ENCODE peak calls at places on chromosomes 13 and 19, in five cellular contexts. H is Peyer's patch, D is uterus, M is GM23338, L is neural progenitor cell. Z is an unnamed sample.

GRCh38 chr19:58554494-58555368 is at the start of gene CHMP2A:
- DNase-seq in M (peak; percentile 99), L (peak; percentile 99), H (peak; percentile 98), D (peak; percentile 99), Z (peak; percentile 99)

GRCh38 chr19:461664-462551 is 1.1 kb upstream of the SHC2 start:
- DNase-seq in D (peak; percentile 37), M (peak; percentile 77), L (peak; percentile 81), H (no peak), Z (no peak)

GRCh38 chr13:105343134-105343806 is 1192.2 kb downstream of the EFNB2 start:
- DNase-seq in H (no peak), M (no peak), D (no peak), L (no peak), Z (no peak)

GRCh38 chr19:56491399-56491798 is 14.3 kb upstream of the ZNF667 start:
- DNase-seq in D (no peak), L (no peak), M (peak; percentile 41), H (no peak), Z (no peak)

GRCh38 chr19:7783991-7784421 is 21.0 kb downstream of the CLEC4M start:
- DNase-seq in L (no peak), D (no peak), H (no peak), M (peak; percentile 46), Z (no peak)

GRCh38 chr13:63408227-63409202 is 1992.9 kb upstream of the PCDH20 start:
- DNase-seq in M (peak; percentile 39), H (no peak), L (peak; percentile 16), D (no peak), Z (no peak)

GRCh38 chr13:20489185-20489820 is 36.4 kb downstream of the CRYL1 start:
- DNase-seq in L (no peak), H (no peak), M (no peak), D (no peak), Z (no peak)

GRCh38 chr13:29454931-29455481 is 140.5 kb downstream of the SLC7A1 start:
- DNase-seq in D (no peak), L (peak; percentile 11), M (peak; percentile 63), H (no peak), Z (no peak)

GRCh38 chr19:48624791-48625723 is 5.8 kb downstream of the SPHK2 start:
- DNase-seq in M (peak; percentile 73), D (no peak), L (peak; percentile 59), H (no peak), Z (no peak)

GRCh38 chr19:33300016-33300981 is 2.0 kb downstream of the CEBPA start:
- DNase-seq in L (no peak), H (no peak), M (no peak), D (no peak), Z (no peak)

GRCh38 chr19:11606484-11606883 is 9.2 kb downstream of the ZNF627 start:
- DNase-seq in L (no peak), D (no peak), H (no peak), M (no peak), Z (no peak)

GRCh38 chr19:19568802-19569756 is 31.0 kb downstream of the CILP2 start:
- DNase-seq in H (no peak), M (no peak), L (no peak), D (no peak), Z (no peak)

GRCh38 chr13:46389457-46389856 is 2.4 kb upstream of the RUBCNL start:
- DNase-seq in L (no peak), D (no peak), M (peak; percentile 26), H (no peak), Z (no peak)

GRCh38 chr19:21463449-21464105 is 41.8 kb upstream of the ZNF429 start:
- DNase-seq in M (peak; percentile 98), L (peak; percentile 90), H (peak; percentile 35), D (no peak), Z (peak; percentile 56)

GRCh38 chr13:31236211-31236786 is 36.5 kb downstream of the B3GLCT start:
- DNase-seq in L (peak; percentile 67), D (no peak), M (peak; percentile 74), H (no peak), Z (no peak)

GRCh38 chr13:43242040-43242439 is 218.7 kb downstream of the DNAJC15 start:
- DNase-seq in M (no peak), D (no peak), L (no peak), H (no peak), Z (no peak)

GRCh38 chr19:12156254-12157058 is at the start of gene ZNF625:
- DNase-seq in H (peak; percentile 72), M (peak; percentile 99), D (peak; percentile 82), L (peak; percentile 97), Z (peak; percentile 91)

DNA sequence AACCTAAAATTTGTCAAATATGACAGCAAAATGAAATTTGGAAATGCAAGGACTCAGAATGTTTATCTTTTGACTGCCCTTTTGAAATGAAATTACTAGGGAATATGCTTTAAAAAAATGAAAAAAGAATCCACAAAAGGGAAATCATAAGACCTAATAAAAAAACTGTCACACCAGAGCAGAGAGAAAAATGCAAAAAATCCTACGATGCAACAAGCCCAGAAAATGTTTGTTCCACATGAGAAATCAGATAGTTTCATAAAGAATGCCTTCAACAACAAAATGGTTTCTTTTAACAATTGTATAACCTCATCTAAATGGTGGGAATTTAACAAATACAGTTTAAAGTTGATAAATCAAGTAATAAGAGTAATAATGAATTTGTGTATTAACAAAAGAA is 8.0 kb downstream of the LPAR6 start:
- DNase-seq in H (no peak), L (no peak), M (no peak), D (no peak), Z (no peak)
- H3K4me3 ChIP-seq in H (no peak overlapping the region), L (no peak overlapping the region), M (no peak overlapping the region), D (no peak overlapping the region), Z (no peak overlapping the region)

GRCh38 chr13:38670627-38671026 is 16.2 kb upstream of the FREM2 start:
- DNase-seq in D (no peak), L (no peak), H (no peak), M (no peak), Z (no peak)
- TF ChIP-seq CTCF in D (no peak), L (no peak), H (no peak), M (no peak), Z (no peak)

GRCh38 chr19:6533746-6534418 is 3.1 kb downstream of the TNFSF9 start:
- DNase-seq in L (no peak), M (peak; percentile 92), D (no peak), H (no peak), Z (no peak)

GRCh38 chr19:6533000-6533328 is 2.1 kb downstream of the TNFSF9 start:
- DNase-seq in D (no peak), H (no peak), M (no peak), L (no peak), Z (no peak)

GRCh38 chr19:6536138-6536671 is 5.4 kb downstream of the TNFSF9 start:
- DNase-seq in L (peak; percentile 56), M (peak; percentile 84), D (no peak), H (peak; percentile 86), Z (no peak)

GRCh38 chr19:6534451-6535093 is 3.7 kb downstream of the TNFSF9 start:
- DNase-seq in D (no peak), L (peak; percentile 53), H (no peak), M (peak; percentile 65), Z (no peak)

DNA sequence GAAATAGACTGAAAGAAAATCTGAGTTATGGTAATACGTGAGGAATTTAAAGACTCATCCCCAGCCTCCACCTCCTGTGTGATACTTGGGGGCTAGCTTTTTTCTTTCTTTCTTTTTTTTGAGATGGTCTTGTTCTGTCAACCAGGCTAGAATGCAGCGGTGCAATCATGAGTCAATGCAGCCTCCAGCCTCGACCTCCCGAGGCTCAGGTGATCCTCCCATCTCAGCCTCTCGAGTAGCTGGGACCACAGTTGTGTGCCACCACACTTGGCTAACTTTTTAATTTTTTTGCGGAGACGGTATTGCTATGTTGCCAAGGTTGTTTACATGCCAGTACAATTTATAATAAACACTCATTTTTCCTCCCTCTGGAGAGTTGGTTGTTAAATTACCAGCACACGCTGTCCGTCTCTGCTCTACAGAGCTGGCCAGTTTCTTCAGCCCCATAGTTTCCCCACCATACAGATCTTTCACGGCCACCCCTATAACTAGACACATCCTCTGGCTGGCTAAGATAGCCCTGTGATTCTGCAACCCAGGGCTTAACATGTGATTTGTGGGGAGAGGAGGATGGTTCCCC is 4.8 kb downstream of the TNFSF9 start:
- DNase-seq in L (no peak), D (no peak), H (no peak), M (no peak), Z (no peak)
- H3K4me1 ChIP-seq in L (peaks cover 9% of the 10 kb centered on the region), D (peaks cover 6% of the 10 kb centered on the region), H (peaks cover 9% of the 10 kb centered on the region), M (peaks cover 11% of the 10 kb centered on the region), Z (no peaks in the 10 kb centered on the region)

DNA sequence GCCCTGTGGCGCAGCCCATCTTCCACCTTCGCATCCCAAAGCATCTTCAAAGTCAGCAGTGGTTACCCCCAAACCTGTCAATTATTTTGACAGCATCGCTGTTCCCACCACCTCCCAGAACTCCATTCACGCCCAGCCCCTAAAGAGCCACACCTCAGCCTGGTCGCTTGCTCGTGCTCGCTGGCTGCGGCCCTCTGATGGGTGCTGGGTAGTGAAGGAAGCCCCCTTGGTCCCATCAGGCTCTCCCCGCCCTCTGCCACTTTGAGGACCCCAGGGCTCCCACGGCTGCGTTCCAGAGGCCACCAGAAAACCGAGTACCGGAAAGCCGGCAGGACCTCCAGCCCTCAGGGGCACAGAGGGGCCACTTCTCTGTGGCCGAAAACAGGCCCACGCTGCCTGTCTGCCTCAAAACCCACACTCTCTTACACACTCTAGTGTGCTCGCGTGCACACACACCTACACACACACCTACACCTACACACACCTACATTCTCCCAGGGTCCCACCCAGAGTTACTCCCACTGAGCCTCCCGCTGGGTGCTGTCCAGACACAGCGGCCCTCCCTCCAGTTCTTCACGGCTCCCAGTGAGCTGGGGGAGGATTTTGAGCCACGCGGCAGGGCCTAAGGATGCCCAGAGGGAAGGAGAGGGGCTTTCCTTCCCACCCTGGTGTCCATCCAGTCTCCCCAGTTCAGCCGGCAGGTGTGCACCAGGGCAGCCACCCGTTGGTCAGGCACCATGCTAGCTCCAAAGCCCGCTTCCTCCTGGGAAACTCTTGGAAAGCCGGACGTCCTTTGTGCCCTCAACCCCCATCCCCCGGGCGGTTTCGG is 1.9 kb downstream of the VSTM2B start:
- DNase-seq in D (no peak), H (no peak), M (peak; percentile 43), L (no peak), Z (no peak)
- H3K4me3 ChIP-seq in D (no peak overlapping the region), H (no peak overlapping the region), M (peak overlapping the region; percentile 84), L (peak overlapping the region; percentile 67), Z (no peak overlapping the region)

GRCh38 chr13:52968074-52968700 is 60.4 kb upstream of the OLFM4 start:
- DNase-seq in L (peak; percentile 92), H (peak; percentile 56), M (peak; percentile 98), D (peak; percentile 31), Z (peak; percentile 75)
- TF ChIP-seq CTCF in L (peak; percentile 100), H (peak; percentile 87), M (peak; percentile 99), D (peak; percentile 52), Z (peak; percentile 87)

DNA sequence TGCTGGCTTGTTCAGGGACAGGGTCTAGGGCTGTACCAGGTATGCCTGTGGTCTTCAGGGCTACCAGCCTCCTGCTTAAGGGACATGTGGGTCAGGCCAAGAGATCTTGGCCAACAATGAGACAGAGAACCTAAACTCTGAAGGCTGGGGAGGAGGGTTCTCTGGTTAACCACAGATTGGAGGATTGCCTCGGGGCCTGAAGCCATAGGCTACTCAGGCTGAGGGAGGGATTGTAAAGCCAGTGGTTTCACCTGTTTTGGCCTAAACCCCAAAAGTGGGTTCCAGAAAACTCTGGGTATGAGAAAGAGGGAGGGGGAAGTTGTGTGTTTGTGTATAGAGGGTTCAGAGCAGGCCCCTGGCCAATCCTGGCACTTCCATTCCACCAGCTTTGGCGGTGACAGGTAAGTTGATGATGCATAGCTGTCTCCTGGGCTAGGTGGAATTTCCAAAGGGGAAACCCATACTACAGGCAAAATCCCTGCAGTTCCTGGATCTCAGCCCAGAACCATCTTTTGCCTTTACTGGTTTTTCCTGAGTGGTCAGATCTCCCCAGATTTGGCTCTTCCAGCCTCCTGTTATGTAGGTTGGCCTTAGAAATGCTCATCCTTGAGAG is 13.5 kb upstream of the CCDC97 start:
- DNase-seq in H (no peak), M (no peak), D (no peak), L (no peak), Z (no peak)
- H3K4me1 ChIP-seq in H (peaks cover 24% of the 10 kb centered on the region), M (no peaks in the 10 kb centered on the region), D (peaks cover 22% of the 10 kb centered on the region), L (no peaks in the 10 kb centered on the region), Z (peaks cover 57% of the 10 kb centered on the region)